ENCODE peak calls at places on chromosomes 1 and 21, in four cellular contexts. One of them, this sample, is unnamed.

GRCh38 chr1:217363319-217363718 is 267.6 kb downstream of the GPATCH2 start:
- DNase-seq in GM13977: no peak
- DNase-seq in EL: peak; percentile 48
- DNase-seq in activated CD8-positive, alpha-beta memory T cell treated with anti-CD3 and anti-CD28 coated beads for 1 hour: no peak
- DNase-seq in this sample: peak; percentile 8

GRCh38 chr21:25343774-25344545 is 263.3 kb downstream of the MRPL39 start:
- DNase-seq in GM13977: no peak
- DNase-seq in EL: no peak
- DNase-seq in activated CD8-positive, alpha-beta memory T cell treated with anti-CD3 and anti-CD28 coated beads for 1 hour: no peak
- DNase-seq in this sample: no peak

GRCh38 chr21:21232320-21232719 is 234.1 kb downstream of the NCAM2 start:
- DNase-seq in GM13977: no peak
- DNase-seq in EL: peak; percentile 36
- DNase-seq in activated CD8-positive, alpha-beta memory T cell treated with anti-CD3 and anti-CD28 coated beads for 1 hour: no peak
- DNase-seq in this sample: peak; percentile 69

GRCh38 chr1:50967416-50968020 is 2.5 kb upstream of the CDKN2C start:
- DNase-seq in GM13977: peak; percentile 45
- DNase-seq in EL: peak; percentile 48
- DNase-seq in activated CD8-positive, alpha-beta memory T cell treated with anti-CD3 and anti-CD28 coated beads for 1 hour: no peak
- DNase-seq in this sample: peak; percentile 61

GRCh38 chr1:43547538-43548072 is 16.9 kb downstream of the PTPRF start:
- DNase-seq in GM13977: no peak
- DNase-seq in EL: no peak
- DNase-seq in activated CD8-positive, alpha-beta memory T cell treated with anti-CD3 and anti-CD28 coated beads for 1 hour: no peak
- DNase-seq in this sample: no peak

GRCh38 chr21:36749935-36750578 is 51.1 kb downstream of the SIM2 start:
- DNase-seq in GM13977: no peak
- DNase-seq in EL: no peak
- DNase-seq in activated CD8-positive, alpha-beta memory T cell treated with anti-CD3 and anti-CD28 coated beads for 1 hour: no peak
- DNase-seq in this sample: peak; percentile 5

GRCh38 chr1:209879539-209879938 is 51.8 kb downstream of the UTP25 start:
- DNase-seq in GM13977: no peak
- DNase-seq in EL: no peak
- DNase-seq in activated CD8-positive, alpha-beta memory T cell treated with anti-CD3 and anti-CD28 coated beads for 1 hour: no peak
- DNase-seq in this sample: peak; percentile 54

GRCh38 chr1:67588186-67588865 is 96.7 kb upstream of the GADD45A start:
- DNase-seq in GM13977: no peak
- DNase-seq in EL: no peak
- DNase-seq in activated CD8-positive, alpha-beta memory T cell treated with anti-CD3 and anti-CD28 coated beads for 1 hour: no peak
- DNase-seq in this sample: no peak

GRCh38 chr1:16061255-16061654 is 12.2 kb downstream of the FAM131C start:
- DNase-seq in GM13977: no peak
- DNase-seq in EL: no peak
- DNase-seq in activated CD8-positive, alpha-beta memory T cell treated with anti-CD3 and anti-CD28 coated beads for 1 hour: no peak
- DNase-seq in this sample: no peak

This sample was measured in fibroblast of mammary gland.